ENCODE peak calls at places on chromosome 4, in seven cellular contexts. X, Q, C, Y, J, T and W are unnamed samples.

GRCh38 chr4:52377563-52377962 is 281.5 kb downstream of the USP46 start:
- DNase-seq in X (no peak), Q (no peak), C (no peak), Y (no peak), J (no peak), T (peak; percentile 26), W (no peak)

GRCh38 chr4:76984788-76985211 is 35.2 kb downstream of the SEPTIN11 start:
- DNase-seq in X (peak; percentile 42), Q (peak; percentile 99), C (peak; percentile 99), Y (peak; percentile 24), J (peak; percentile 61), T (no peak), W (peak; percentile 56)

GRCh38 chr4:78056265-78057129 is 626 bp upstream of the FRAS1 start:
- DNase-seq in X (peak; percentile 75), Q (peak; percentile 90), C (peak; percentile 85), Y (no peak), J (peak; percentile 92), T (peak; percentile 96), W (peak; percentile 66)

GRCh38 chr4:1344696-1345095 is 2.3 kb upstream of the UVSSA start:
- DNase-seq in X (no peak), Q (no peak), C (peak; percentile 11), Y (no peak), J (peak; percentile 77), T (no peak), W (no peak)

GRCh38 chr4:152680988-152681731 is 1.4 kb upstream of the TMEM154 start:
- DNase-seq in X (no peak), Q (peak; percentile 46), C (peak; percentile 83), Y (no peak), J (peak; percentile 72), T (no peak), W (no peak)

GRCh38 chr4:56307423-56307822 is 79.9 kb downstream of the AASDH start:
- DNase-seq in X (no peak), Q (no peak), C (peak; percentile 61), Y (no peak), J (peak; percentile 55), T (no peak), W (no peak)

GRCh38 chr4:132297346-132297745 is 851.7 kb upstream of the PCDH10 start:
- DNase-seq in X (no peak), Q (peak; percentile 11), C (no peak), Y (no peak), J (no peak), T (no peak), W (no peak)

GRCh38 chr4:155342142-155342541 is 34.6 kb downstream of the MAP9 start:
- DNase-seq in X (no peak), Q (peak; percentile 28), C (peak; percentile 53), Y (peak; percentile 5), J (peak; percentile 87), T (no peak), W (no peak)

GRCh38 chr4:150960079-150960478 is 55.0 kb downstream of the LRBA start:
- DNase-seq in X (peak; percentile 41), Q (peak; percentile 49), C (peak; percentile 60), Y (no peak), J (peak; percentile 61), T (peak; percentile 76), W (peak; percentile 13)

GRCh38 chr4:76213415-76214268 is at the start of gene SCARB2:
- DNase-seq in X (peak; percentile 96), Q (peak; percentile 94), C (peak; percentile 96), Y (no peak), J (peak; percentile 78), T (peak; percentile 83), W (peak; percentile 91)

GRCh38 chr4:88070031-88070430 is 62.6 kb downstream of the PKD2 start:
- DNase-seq in X (no peak), Q (no peak), C (no peak), Y (no peak), J (no peak), T (no peak), W (no peak)

GRCh38 chr4:147739239-147739823 is 7.4 kb downstream of the ARHGAP10 start:
- DNase-seq in X (no peak), Q (peak; percentile 57), C (no peak), Y (no peak), J (no peak), T (peak; percentile 51), W (no peak)
- H3K4me1 ChIP-seq in X (peaks cover 21% of the 10 kb centered on the region), Q (peaks cover 15% of the 10 kb centered on the region), C (peaks cover 48% of the 10 kb centered on the region), Y (peaks cover 24% of the 10 kb centered on the region), J (peaks cover 32% of the 10 kb centered on the region), T (peaks cover 35% of the 10 kb centered on the region), W (no peaks in the 10 kb centered on the region)

GRCh38 chr4:3438847-3439180 is 3.0 kb upstream of the HGFAC start:
- DNase-seq in X (no peak), Q (no peak), C (no peak), Y (no peak), J (no peak), T (no peak), W (no peak)
- H3K4me1 ChIP-seq in X (peaks cover 4% of the 10 kb centered on the region), Q (no peaks in the 10 kb centered on the region), C (peaks cover 11% of the 10 kb centered on the region), Y (peaks cover 9% of the 10 kb centered on the region), J (peaks cover 11% of the 10 kb centered on the region), T (no peaks in the 10 kb centered on the region), W (no peaks in the 10 kb centered on the region)

GRCh38 chr4:139017861-139018260 is 2.3 kb downstream of the NOCT start:
- DNase-seq in X (no peak), Q (peak; percentile 57), C (peak; percentile 31), Y (no peak), J (peak; percentile 6), T (no peak), W (no peak)
- H3K4me1 ChIP-seq in X (peaks cover 30% of the 10 kb centered on the region), Q (peaks cover 13% of the 10 kb centered on the region), C (peaks cover 46% of the 10 kb centered on the region), Y (peaks cover 34% of the 10 kb centered on the region), J (peaks cover 42% of the 10 kb centered on the region), T (peaks cover 65% of the 10 kb centered on the region), W (peaks cover 5% of the 10 kb centered on the region)

GRCh38 chr4:159158989-159159388 is 56.1 kb downstream of the RAPGEF2 start:
- DNase-seq in X (no peak), Q (no peak), C (no peak), Y (no peak), J (no peak), T (no peak), W (no peak)
- H3K4me1 ChIP-seq in X (peaks cover 19% of the 10 kb centered on the region), Q (peaks cover 53% of the 10 kb centered on the region), C (no peaks in the 10 kb centered on the region), Y (no peaks in the 10 kb centered on the region), J (no peaks in the 10 kb centered on the region), T (peaks cover 43% of the 10 kb centered on the region), W (no peaks in the 10 kb centered on the region)

DNA sequence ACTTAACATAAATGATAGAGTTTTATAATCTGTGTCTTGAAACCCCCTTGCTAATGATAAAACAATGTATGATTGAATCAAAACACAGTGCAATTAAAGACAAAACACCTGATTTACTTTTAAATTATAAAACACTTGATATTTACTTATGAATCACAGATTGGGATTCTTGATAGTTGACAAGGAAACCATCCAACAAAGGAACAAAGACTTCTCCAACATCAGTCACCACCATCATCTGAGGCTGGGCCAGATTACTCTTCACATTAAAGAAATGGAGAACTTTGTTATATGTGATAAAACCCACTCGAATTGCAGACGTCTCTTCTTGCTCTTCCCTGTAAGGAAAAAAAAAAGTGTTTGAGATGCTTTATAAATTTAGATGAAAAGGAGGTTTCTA is 67.4 kb downstream of the METTL14 start:
- DNase-seq in X (no peak), Q (peak; percentile 38), C (peak; percentile 67), Y (no peak), J (no peak), T (no peak), W (no peak)
- H3K4me1 ChIP-seq in X (peaks cover 32% of the 10 kb centered on the region), Q (peaks cover 8% of the 10 kb centered on the region), C (peaks cover 56% of the 10 kb centered on the region), Y (no peaks in the 10 kb centered on the region), J (no peaks in the 10 kb centered on the region), T (peaks cover 10% of the 10 kb centered on the region), W (peaks cover 2% of the 10 kb centered on the region)

DNA sequence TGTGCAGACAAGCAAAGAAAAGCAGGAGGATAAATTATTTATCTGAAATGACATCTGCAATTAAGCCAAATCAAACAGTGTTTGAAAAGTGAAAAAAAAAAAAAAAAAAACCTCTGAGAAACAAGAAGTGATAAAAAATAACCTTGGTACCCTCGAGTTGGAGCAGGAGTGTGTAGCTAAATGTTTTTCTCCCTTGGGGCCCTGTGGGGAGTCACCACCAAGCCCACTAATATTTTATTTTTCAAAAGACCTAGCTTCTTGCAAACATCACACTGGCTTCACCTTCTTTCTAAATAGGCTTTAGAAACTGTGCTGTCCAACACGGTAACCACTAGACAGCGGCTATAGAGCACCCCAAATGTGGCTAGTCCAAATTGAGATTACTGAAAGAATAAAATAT is 47.7 kb downstream of the SNX25 start:
- DNase-seq in X (no peak), Q (no peak), C (no peak), Y (no peak), J (no peak), T (no peak), W (no peak)
- H3K4me1 ChIP-seq in X (peaks cover 14% of the 10 kb centered on the region), Q (peaks cover 17% of the 10 kb centered on the region), C (peaks cover 32% of the 10 kb centered on the region), Y (no peaks in the 10 kb centered on the region), J (peaks cover 31% of the 10 kb centered on the region), T (peaks cover 10% of the 10 kb centered on the region), W (peaks cover 5% of the 10 kb centered on the region)

GRCh38 chr4:156950090-156950489 is 21.5 kb downstream of the PDGFC start:
- DNase-seq in X (no peak), Q (no peak), C (no peak), Y (no peak), J (no peak), T (no peak), W (no peak)
- H3K4me1 ChIP-seq in X (no peaks in the 10 kb centered on the region), Q (no peaks in the 10 kb centered on the region), C (peaks cover 75% of the 10 kb centered on the region), Y (peaks cover 57% of the 10 kb centered on the region), J (peaks cover 78% of the 10 kb centered on the region), T (peaks cover 9% of the 10 kb centered on the region), W (no peaks in the 10 kb centered on the region)